ENCODE peak calls at places on chromosome 18, in nine cellular contexts. O, I, E, D, S, Q, P, X and R are unnamed samples.

GRCh38 chr18:5955861-5956260 is 60.5 kb upstream of the TMEM200C start:
- DNase-seq in O (no peak), I (no peak), E (no peak), D (peak; percentile 34), S (peak; percentile 22), Q (no peak), P (no peak), X (no peak), R (no peak)

GRCh38 chr18:34959211-34959829 is 81.9 kb upstream of the MAPRE2 start:
- DNase-seq in O (no peak), I (no peak), E (no peak), D (no peak), S (no peak), Q (no peak), P (no peak), X (no peak), R (no peak)

GRCh38 chr18:2135309-2135708 is 436.0 kb downstream of the METTL4 start:
- DNase-seq in O (no peak), I (no peak), E (no peak), D (no peak), S (no peak), Q (no peak), P (no peak), X (no peak), R (no peak)

GRCh38 chr18:63511285-63511684 is 30.9 kb upstream of the SERPINB12 start:
- DNase-seq in O (no peak), I (no peak), E (peak; percentile 15), D (peak; percentile 34), S (peak; percentile 26), Q (no peak), P (peak; percentile 23), X (peak; percentile 39), R (peak; percentile 72)

GRCh38 chr18:49560277-49561126 is 1.4 kb upstream of the LIPG start:
- DNase-seq in O (no peak), I (no peak), E (no peak), D (peak; percentile 32), S (no peak), Q (no peak), P (peak; percentile 62), X (no peak), R (no peak)

GRCh38 chr18:79383388-79384056 is 12.2 kb upstream of the NFATC1 start:
- DNase-seq in O (peak; percentile 61), I (peak; percentile 73), E (no peak), D (no peak), S (no peak), Q (no peak), P (peak; percentile 36), X (no peak), R (no peak)

GRCh38 chr18:5463836-5464235 is 80.0 kb downstream of the EPB41L3 start:
- DNase-seq in O (no peak), I (no peak), E (no peak), D (no peak), S (no peak), Q (no peak), P (no peak), X (no peak), R (no peak)

GRCh38 chr18:46096651-46097300 is 1.3 kb downstream of the ATP5F1A start:
- DNase-seq in O (no peak), I (no peak), E (no peak), D (peak; percentile 20), S (no peak), Q (no peak), P (no peak), X (no peak), R (no peak)

GRCh38 chr18:63339920-63340484 is 20.4 kb upstream of the BCL2 start:
- DNase-seq in O (no peak), I (no peak), E (no peak), D (peak; percentile 19), S (no peak), Q (peak; percentile 91), P (peak; percentile 49), X (peak; percentile 59), R (no peak)

GRCh38 chr18:36382151-36382550 is 84.6 kb downstream of the FHOD3 start:
- DNase-seq in O (no peak), I (no peak), E (no peak), D (no peak), S (no peak), Q (no peak), P (no peak), X (no peak), R (no peak)

GRCh38 chr18:74234326-74235171 is 57.2 kb downstream of the CYB5A start:
- DNase-seq in O (no peak), I (no peak), E (no peak), D (peak; percentile 54), S (peak; percentile 48), Q (no peak), P (no peak), X (no peak), R (no peak)

GRCh38 chr18:61892683-61893303 is at the start of gene RNF152:
- DNase-seq in O (peak; percentile 71), I (no peak), E (no peak), D (peak; percentile 23), S (no peak), Q (no peak), P (peak; percentile 75), X (peak; percentile 48), R (no peak)

GRCh38 chr18:69102959-69103358 is 297.7 kb upstream of the DOK6 start:
- DNase-seq in O (no peak), I (no peak), E (no peak), D (peak; percentile 10), S (peak; percentile 3), Q (no peak), P (no peak), X (no peak), R (no peak)

GRCh38 chr18:23977709-23978483 is 36.7 kb upstream of the TTC39C start:
- DNase-seq in O (no peak), I (no peak), E (no peak), D (peak; percentile 63), S (peak; percentile 50), Q (no peak), P (no peak), X (no peak), R (no peak)

GRCh38 chr18:23986610-23987359 is 27.8 kb upstream of the TTC39C start:
- DNase-seq in O (no peak), I (no peak), E (no peak), D (no peak), S (no peak), Q (no peak), P (no peak), X (no peak), R (no peak)

GRCh38 chr18:23977103-23977502 is 37.5 kb upstream of the TTC39C start:
- DNase-seq in O (no peak), I (no peak), E (no peak), D (no peak), S (no peak), Q (no peak), P (no peak), X (no peak), R (no peak)

GRCh38 chr18:23981369-23981768 is 33.2 kb upstream of the TTC39C start:
- DNase-seq in O (no peak), I (no peak), E (no peak), D (no peak), S (no peak), Q (no peak), P (no peak), X (no peak), R (no peak)

DNA sequence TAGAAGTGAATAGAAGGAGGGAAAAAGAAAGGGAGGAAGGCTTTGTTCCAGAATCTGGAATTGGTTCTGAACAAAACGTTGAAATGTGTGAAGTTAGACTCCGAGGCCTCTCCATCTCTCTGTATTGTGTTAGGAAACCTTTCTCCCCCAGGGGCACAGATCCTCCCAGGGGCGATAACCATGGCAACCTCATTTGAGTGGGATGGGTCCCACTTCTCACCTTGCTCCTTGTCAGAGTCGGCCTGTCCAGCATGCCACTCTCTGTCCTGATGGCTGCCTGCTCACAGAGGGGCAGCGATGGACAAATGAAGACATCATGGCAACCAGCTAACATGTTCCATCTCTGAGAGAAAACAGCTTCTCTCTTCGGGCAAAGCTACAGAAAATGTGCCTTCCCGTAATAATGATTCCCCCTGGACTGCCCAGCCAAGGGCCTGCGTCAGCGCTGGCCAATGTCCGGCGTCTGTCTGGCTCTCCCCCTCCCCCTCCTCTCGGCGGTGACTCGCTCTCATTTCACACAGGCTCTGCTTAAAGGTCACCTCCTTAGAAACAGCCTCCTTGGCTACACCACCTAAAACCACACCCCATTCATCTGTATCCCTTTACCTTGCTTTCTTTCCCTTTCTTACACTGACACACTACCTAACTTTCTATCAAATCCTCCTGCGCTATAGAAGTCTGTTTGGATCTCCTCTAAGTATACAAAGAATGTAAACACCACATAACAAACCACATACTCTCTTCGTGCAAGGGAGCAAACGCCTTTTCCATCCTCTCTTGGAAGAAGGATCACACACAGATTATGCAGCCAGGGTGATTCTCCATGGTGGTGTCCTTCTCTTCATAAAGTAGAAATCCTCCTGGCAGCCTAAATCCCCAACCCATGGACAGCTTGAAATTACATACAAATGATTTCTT is 32.1 kb upstream of the TTC39C start:
- DNase-seq in O (no peak), I (no peak), E (no peak), D (peak; percentile 80), S (peak; percentile 73), Q (no peak), P (peak; percentile 48), X (no peak), R (no peak)
- H3K27ac ChIP-seq in O (peak overlapping the region; percentile 73), I (no peak overlapping the region), E (no peak overlapping the region), D (peak overlapping the region; percentile 57), S (no peak overlapping the region), Q (no peak overlapping the region), P (peak overlapping the region; percentile 31), X (no peak overlapping the region), R (no peak overlapping the region)

DNA sequence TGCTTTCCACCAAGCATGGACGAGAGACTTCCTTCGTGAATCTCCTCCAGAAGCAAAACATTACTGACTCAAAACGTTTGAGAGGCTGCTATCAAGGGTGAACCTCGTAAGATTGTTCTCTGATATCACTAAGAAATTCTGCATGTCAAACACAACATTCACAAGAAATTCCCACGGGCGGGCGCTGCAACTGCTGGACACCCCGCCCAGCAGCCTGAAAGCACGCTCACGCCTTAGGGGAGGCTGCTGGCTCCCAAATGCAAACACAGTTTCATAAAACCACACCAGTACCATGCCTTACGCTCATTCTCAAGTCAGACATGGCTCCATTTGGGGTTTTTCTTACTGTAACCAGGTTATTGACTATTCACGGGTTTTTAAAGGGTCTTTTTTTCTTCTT is 39.0 kb downstream of the MBP start:
- DNase-seq in O (no peak), I (no peak), E (no peak), D (no peak), S (no peak), Q (no peak), P (no peak), X (no peak), R (no peak)
- H3K4me1 ChIP-seq in O (no peaks in the 10 kb centered on the region), I (peaks cover 34% of the 10 kb centered on the region), E (peaks cover 52% of the 10 kb centered on the region), D (peaks cover 5% of the 10 kb centered on the region), S (peaks cover 6% of the 10 kb centered on the region), Q (peaks cover 23% of the 10 kb centered on the region), P (peaks cover 7% of the 10 kb centered on the region), X (no peaks in the 10 kb centered on the region), R (peaks cover 12% of the 10 kb centered on the region)

GRCh38 chr18:56165601-56166355 is 472.6 kb downstream of the TXNL1 start:
- DNase-seq in O (no peak), I (no peak), E (no peak), D (peak; percentile 27), S (no peak), Q (no peak), P (no peak), X (no peak), R (no peak)
- H3K27ac ChIP-seq in O (no peak overlapping the region), I (no peak overlapping the region), E (no peak overlapping the region), D (no peak overlapping the region), S (no peak overlapping the region), Q (no peak overlapping the region), P (no peak overlapping the region), X (no peak overlapping the region), R (no peak overlapping the region)

DNA sequence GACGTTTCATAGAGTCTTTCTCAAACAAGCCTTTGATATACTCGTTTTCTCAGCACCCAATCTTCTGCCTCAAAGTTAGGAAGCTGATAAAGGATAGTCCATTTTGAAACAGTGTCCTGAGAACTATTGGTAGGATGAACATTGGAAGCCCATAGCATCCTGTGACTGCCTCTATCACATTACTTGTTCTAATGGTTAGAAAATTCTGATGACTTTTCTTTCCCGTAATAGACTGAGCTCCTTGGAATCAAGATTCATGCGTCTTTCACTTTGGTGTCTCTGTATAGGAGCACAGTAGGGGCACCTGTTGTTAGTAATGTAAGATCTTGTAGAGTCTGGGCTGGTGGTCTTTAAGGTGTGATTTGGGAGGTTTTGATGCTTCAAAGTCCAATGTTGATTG is 87.1 kb downstream of the SETBP1 start:
- DNase-seq in O (no peak), I (no peak), E (no peak), D (no peak), S (no peak), Q (no peak), P (no peak), X (no peak), R (no peak)
- H3K4me1 ChIP-seq in O (no peaks in the 10 kb centered on the region), I (peaks cover 5% of the 10 kb centered on the region), E (no peaks in the 10 kb centered on the region), D (no peaks in the 10 kb centered on the region), S (no peaks in the 10 kb centered on the region), Q (no peaks in the 10 kb centered on the region), P (no peaks in the 10 kb centered on the region), X (no peaks in the 10 kb centered on the region), R (no peaks in the 10 kb centered on the region)